ENCODE peak calls at places on chromosomes 6 and 20, in four cellular contexts. Q, H, A and X are unnamed samples.

GRCh38 chr20:63009988-63010769 is 3.4 kb upstream of the BHLHE23 start:
- DNase-seq in Q (peak; percentile 69), H (peak; percentile 80), A (no peak), X (no peak)

GRCh38 chr6:97215157-97215769 is 67.8 kb downstream of the MMS22L start:
- DNase-seq in Q (peak; percentile 30), H (no peak), A (peak; percentile 8), X (peak; percentile 47)

GRCh38 chr6:47483853-47484546 is 6.4 kb downstream of the CD2AP start:
- DNase-seq in Q (peak; percentile 88), H (no peak), A (no peak), X (no peak)

GRCh38 chr6:110422444-110422822 is 7.1 kb upstream of the DDO start:
- DNase-seq in Q (no peak), H (no peak), A (no peak), X (no peak)

GRCh38 chr6:34315256-34315655 is 66.5 kb upstream of the SMIM29 start:
- DNase-seq in Q (no peak), H (no peak), A (no peak), X (no peak)

GRCh38 chr6:105620878-105621277 is 218.0 kb upstream of the PREP start:
- DNase-seq in Q (no peak), H (peak; percentile 39), A (no peak), X (no peak)

GRCh38 chr20:26208296-26209091 is 511.8 kb upstream of the ZNF337 start:
- DNase-seq in Q (no peak), H (peak; percentile 60), A (no peak), X (no peak)

GRCh38 chr20:62768234-62768814 is 27.9 kb upstream of the MRGBP start:
- DNase-seq in Q (no peak), H (no peak), A (no peak), X (no peak)

GRCh38 chr20:4828830-4829493 is 107.3 kb downstream of the PRND start:
- DNase-seq in Q (no peak), H (no peak), A (no peak), X (no peak)

GRCh38 chr6:105711216-105711615 is 308.3 kb upstream of the PREP start:
- DNase-seq in Q (no peak), H (no peak), A (no peak), X (no peak)

GRCh38 chr6:1614767-1615650 is 5.3 kb downstream of the FOXC1 start:
- DNase-seq in Q (no peak), H (no peak), A (no peak), X (no peak)

GRCh38 chr6:1251198-1252155 is 60.4 kb upstream of the FOXQ1 start:
- DNase-seq in Q (no peak), H (no peak), A (no peak), X (no peak)

GRCh38 chr6:28896505-28897392 is 27.0 kb downstream of the TRIM27 start:
- DNase-seq in Q (peak; percentile 75), H (peak; percentile 66), A (no peak), X (peak; percentile 65)

GRCh38 chr6:44009425-44010321 is 117.6 kb downstream of the MRPL14 start:
- DNase-seq in Q (peak; percentile 41), H (no peak), A (no peak), X (no peak)

GRCh38 chr6:142947702-142948480 is 2.9 kb upstream of the HIVEP2 start:
- DNase-seq in Q (no peak), H (no peak), A (no peak), X (no peak)

GRCh38 chr6:133313068-133313467 is 71.9 kb downstream of the EYA4 start:
- DNase-seq in Q (no peak), H (no peak), A (no peak), X (no peak)

GRCh38 chr6:24766685-24767462 is 7.9 kb upstream of the GMNN start:
- DNase-seq in Q (peak; percentile 30), H (no peak), A (no peak), X (no peak)

GRCh38 chr6:109124219-109124618 is 28.9 kb downstream of the CEP57L1 start:
- DNase-seq in Q (no peak), H (no peak), A (no peak), X (no peak)

GRCh38 chr20:64051033-64051452 is 1.6 kb upstream of the SOX18 start:
- DNase-seq in Q (no peak), H (no peak), A (no peak), X (no peak)

GRCh38 chr6:147283460-147283859 is 79.2 kb downstream of the STXBP5 start:
- DNase-seq in Q (no peak), H (no peak), A (no peak), X (no peak)

GRCh38 chr6:161374971-161375873 is 101.4 kb upstream of the AGPAT4 start:
- DNase-seq in Q (no peak), H (no peak), A (no peak), X (peak; percentile 36)

GRCh38 chr6:12968290-12968689 is 251.7 kb downstream of the PHACTR1 start:
- DNase-seq in Q (no peak), H (no peak), A (no peak), X (no peak)

GRCh38 chr6:11066505-11067347 is 22.6 kb upstream of the ELOVL2 start:
- DNase-seq in Q (no peak), H (no peak), A (no peak), X (no peak)

GRCh38 chr6:134114918-134115714 is 62.7 kb upstream of the SLC2A12 start:
- DNase-seq in Q (no peak), H (no peak), A (no peak), X (no peak)

GRCh38 chr6:14288910-14289309 is 171.3 kb downstream of the CD83 start:
- DNase-seq in Q (no peak), H (no peak), A (no peak), X (no peak)

GRCh38 chr20:32201977-32202363 is 5.6 kb downstream of the PLAGL2 start:
- DNase-seq in Q (no peak), H (no peak), A (no peak), X (no peak)

GRCh38 chr6:106477158-106477557 is 116.6 kb downstream of the CRYBG1 start:
- DNase-seq in Q (no peak), H (no peak), A (no peak), X (no peak)

GRCh38 chr6:71982385-71982784 is 96.0 kb downstream of the RIMS1 start:
- DNase-seq in Q (no peak), H (no peak), A (no peak), X (no peak)

GRCh38 chr20:52494244-52494643 is 302.7 kb upstream of the ZFP64 start:
- DNase-seq in Q (peak; percentile 78), H (peak; percentile 36), A (peak; percentile 24), X (no peak)

GRCh38 chr6:79048611-79049010 is 29.4 kb downstream of the PHIP start:
- DNase-seq in Q (peak; percentile 14), H (no peak), A (no peak), X (no peak)

GRCh38 chr6:97497713-97498331 is 214.8 kb upstream of the MMS22L start:
- DNase-seq in Q (peak; percentile 47), H (peak; percentile 46), A (peak; percentile 9), X (peak; percentile 3)

GRCh38 chr6:32058511-32058963 is 20.3 kb downstream of the CYP21A2 start:
- DNase-seq in Q (no peak), H (no peak), A (no peak), X (no peak)

GRCh38 chr6:134456284-134456683 is 138.4 kb upstream of the SGK1 start:
- DNase-seq in Q (no peak), H (no peak), A (no peak), X (no peak)

GRCh38 chr6:113921299-113921904 is 49.5 kb downstream of the HDAC2 start:
- DNase-seq in Q (no peak), H (no peak), A (no peak), X (no peak)

GRCh38 chr20:57383447-57384347 is 7.5 kb upstream of the RBM38 start:
- DNase-seq in Q (no peak), H (no peak), A (no peak), X (no peak)

GRCh38 chr20:52937701-52938100 is 34.5 kb upstream of the TSHZ2 start:
- DNase-seq in Q (peak; percentile 60), H (no peak), A (no peak), X (no peak)